ENCODE peak calls at places on chromosomes 3 and 15, in seven cellular contexts. One of them, this sample, is unnamed.

GRCh38 chr3:3196148-3196861 is 16.8 kb upstream of the CRBN start:
- DNase-seq in AG04449: no peak
- DNase-seq in IMR-90: no peak
- DNase-seq in activated CD8-positive, alpha-beta T cell treated with anti-CD3 and anti-CD28 coated beads for 36 hours: peak; percentile 49
- DNase-seq in tibial artery: no peak
- DNase-seq in RWPE2: no peak
- DNase-seq in nephron progenitor cell: peak; percentile 26
- DNase-seq in this sample: no peak

GRCh38 chr3:188746291-188746783 is 425.4 kb upstream of the TPRG1 start:
- DNase-seq in AG04449: no peak
- DNase-seq in IMR-90: peak; percentile 31
- DNase-seq in activated CD8-positive, alpha-beta T cell treated with anti-CD3 and anti-CD28 coated beads for 36 hours: no peak
- DNase-seq in tibial artery: no peak
- DNase-seq in RWPE2: no peak
- DNase-seq in nephron progenitor cell: no peak
- DNase-seq in this sample: no peak

GRCh38 chr15:57505949-57506391 is 85.7 kb upstream of the MYZAP start:
- DNase-seq in AG04449: no peak
- DNase-seq in IMR-90: no peak
- DNase-seq in activated CD8-positive, alpha-beta T cell treated with anti-CD3 and anti-CD28 coated beads for 36 hours: no peak
- DNase-seq in tibial artery: peak; percentile 85
- DNase-seq in RWPE2: peak; percentile 90
- DNase-seq in nephron progenitor cell: no peak
- DNase-seq in this sample: no peak

GRCh38 chr15:68626739-68627138 is 47.9 kb downstream of the CORO2B start:
- DNase-seq in AG04449: no peak
- DNase-seq in IMR-90: peak; percentile 58
- DNase-seq in activated CD8-positive, alpha-beta T cell treated with anti-CD3 and anti-CD28 coated beads for 36 hours: no peak
- DNase-seq in tibial artery: no peak
- DNase-seq in RWPE2: no peak
- DNase-seq in nephron progenitor cell: no peak
- DNase-seq in this sample: no peak

GRCh38 chr3:64031540-64032533 is 8.5 kb upstream of the PSMD6 start:
- DNase-seq in AG04449: no peak
- DNase-seq in IMR-90: no peak
- DNase-seq in activated CD8-positive, alpha-beta T cell treated with anti-CD3 and anti-CD28 coated beads for 36 hours: no peak
- DNase-seq in tibial artery: no peak
- DNase-seq in RWPE2: no peak
- DNase-seq in nephron progenitor cell: no peak
- DNase-seq in this sample: no peak

GRCh38 chr3:184289426-184289938 is 9.6 kb upstream of the PSMD2 start:
- DNase-seq in AG04449: no peak
- DNase-seq in IMR-90: peak; percentile 38
- DNase-seq in activated CD8-positive, alpha-beta T cell treated with anti-CD3 and anti-CD28 coated beads for 36 hours: peak; percentile 80
- DNase-seq in tibial artery: no peak
- DNase-seq in RWPE2: no peak
- DNase-seq in nephron progenitor cell: peak; percentile 69
- DNase-seq in this sample: peak; percentile 86

GRCh38 chr15:69760890-69761568 is 308.4 kb downstream of the RPLP1 start:
- DNase-seq in AG04449: peak; percentile 96
- DNase-seq in IMR-90: peak; percentile 99
- DNase-seq in activated CD8-positive, alpha-beta T cell treated with anti-CD3 and anti-CD28 coated beads for 36 hours: peak; percentile 92
- DNase-seq in tibial artery: peak; percentile 88
- DNase-seq in RWPE2: peak; percentile 94
- DNase-seq in nephron progenitor cell: no peak
- DNase-seq in this sample: peak; percentile 56

GRCh38 chr3:141979050-141979671 is 102.7 kb downstream of the ATP1B3 start:
- DNase-seq in AG04449: peak; percentile 68
- DNase-seq in IMR-90: peak; percentile 85
- DNase-seq in activated CD8-positive, alpha-beta T cell treated with anti-CD3 and anti-CD28 coated beads for 36 hours: no peak
- DNase-seq in tibial artery: no peak
- DNase-seq in RWPE2: no peak
- DNase-seq in nephron progenitor cell: no peak
- DNase-seq in this sample: no peak

GRCh38 chr3:160052385-160053047 is 63.9 kb downstream of the IL12A start:
- DNase-seq in AG04449: no peak
- DNase-seq in IMR-90: peak; percentile 38
- DNase-seq in activated CD8-positive, alpha-beta T cell treated with anti-CD3 and anti-CD28 coated beads for 36 hours: no peak
- DNase-seq in tibial artery: no peak
- DNase-seq in RWPE2: no peak
- DNase-seq in nephron progenitor cell: no peak
- DNase-seq in this sample: no peak

GRCh38 chr3:60594025-60594424 is 657.2 kb downstream of the FHIT start:
- DNase-seq in AG04449: no peak
- DNase-seq in IMR-90: peak; percentile 45
- DNase-seq in activated CD8-positive, alpha-beta T cell treated with anti-CD3 and anti-CD28 coated beads for 36 hours: no peak
- DNase-seq in tibial artery: peak; percentile 87
- DNase-seq in RWPE2: peak; percentile 78
- DNase-seq in nephron progenitor cell: no peak
- DNase-seq in this sample: no peak

GRCh38 chr15:90184786-90185704 is 16.1 kb upstream of the SEMA4B start:
- DNase-seq in AG04449: no peak
- DNase-seq in IMR-90: no peak
- DNase-seq in activated CD8-positive, alpha-beta T cell treated with anti-CD3 and anti-CD28 coated beads for 36 hours: peak; percentile 63
- DNase-seq in tibial artery: peak; percentile 89
- DNase-seq in RWPE2: peak; percentile 87
- DNase-seq in nephron progenitor cell: peak; percentile 84
- DNase-seq in this sample: peak; percentile 88

GRCh38 chr3:125191730-125192129 is 20.8 kb downstream of the SLC12A8 start:
- DNase-seq in AG04449: no peak
- DNase-seq in IMR-90: no peak
- DNase-seq in activated CD8-positive, alpha-beta T cell treated with anti-CD3 and anti-CD28 coated beads for 36 hours: no peak
- DNase-seq in tibial artery: no peak
- DNase-seq in RWPE2: no peak
- DNase-seq in nephron progenitor cell: no peak
- DNase-seq in this sample: no peak

GRCh38 chr15:72200395-72201237 is 3.0 kb upstream of the GRAMD2A start:
- DNase-seq in AG04449: no peak
- DNase-seq in IMR-90: no peak
- DNase-seq in activated CD8-positive, alpha-beta T cell treated with anti-CD3 and anti-CD28 coated beads for 36 hours: no peak
- DNase-seq in tibial artery: no peak
- DNase-seq in RWPE2: no peak
- DNase-seq in nephron progenitor cell: no peak
- DNase-seq in this sample: no peak

GRCh38 chr3:187919990-187920389 is 174.7 kb upstream of the BCL6 start:
- DNase-seq in AG04449: no peak
- DNase-seq in IMR-90: peak; percentile 78
- DNase-seq in activated CD8-positive, alpha-beta T cell treated with anti-CD3 and anti-CD28 coated beads for 36 hours: no peak
- DNase-seq in tibial artery: no peak
- DNase-seq in RWPE2: no peak
- DNase-seq in nephron progenitor cell: no peak
- DNase-seq in this sample: no peak

GRCh38 chr3:72490688-72491430 is 357.4 kb downstream of the SHQ1 start:
- DNase-seq in AG04449: no peak
- DNase-seq in IMR-90: no peak
- DNase-seq in activated CD8-positive, alpha-beta T cell treated with anti-CD3 and anti-CD28 coated beads for 36 hours: no peak
- DNase-seq in tibial artery: no peak
- DNase-seq in RWPE2: no peak
- DNase-seq in nephron progenitor cell: peak; percentile 20
- DNase-seq in this sample: no peak

GRCh38 chr3:65200312-65200711 is 512.5 kb upstream of the ADAMTS9 start:
- DNase-seq in AG04449: no peak
- DNase-seq in IMR-90: no peak
- DNase-seq in activated CD8-positive, alpha-beta T cell treated with anti-CD3 and anti-CD28 coated beads for 36 hours: no peak
- DNase-seq in tibial artery: no peak
- DNase-seq in RWPE2: no peak
- DNase-seq in nephron progenitor cell: no peak
- DNase-seq in this sample: no peak

GRCh38 chr3:176919836-176920760 is 277.2 kb downstream of the TBL1XR1 start:
- DNase-seq in AG04449: peak; percentile 14
- DNase-seq in IMR-90: peak; percentile 94
- DNase-seq in activated CD8-positive, alpha-beta T cell treated with anti-CD3 and anti-CD28 coated beads for 36 hours: no peak
- DNase-seq in tibial artery: no peak
- DNase-seq in RWPE2: no peak
- DNase-seq in nephron progenitor cell: peak; percentile 30
- DNase-seq in this sample: no peak

GRCh38 chr15:47355759-47356158 is 361.5 kb upstream of the SEMA6D start:
- DNase-seq in AG04449: no peak
- DNase-seq in IMR-90: no peak
- DNase-seq in activated CD8-positive, alpha-beta T cell treated with anti-CD3 and anti-CD28 coated beads for 36 hours: no peak
- DNase-seq in tibial artery: no peak
- DNase-seq in RWPE2: no peak
- DNase-seq in nephron progenitor cell: no peak
- DNase-seq in this sample: no peak

GRCh38 chr3:52820741-52821140 is 9.7 kb downstream of the ITIH4 start:
- DNase-seq in AG04449: no peak
- DNase-seq in IMR-90: peak; percentile 6
- DNase-seq in activated CD8-positive, alpha-beta T cell treated with anti-CD3 and anti-CD28 coated beads for 36 hours: peak; percentile 39
- DNase-seq in tibial artery: no peak
- DNase-seq in RWPE2: no peak
- DNase-seq in nephron progenitor cell: peak; percentile 52
- DNase-seq in this sample: peak; percentile 67

GRCh38 chr15:70526221-70526973 is 237.0 kb downstream of the UACA start:
- DNase-seq in AG04449: no peak
- DNase-seq in IMR-90: peak; percentile 31
- DNase-seq in activated CD8-positive, alpha-beta T cell treated with anti-CD3 and anti-CD28 coated beads for 36 hours: peak; percentile 60
- DNase-seq in tibial artery: no peak
- DNase-seq in RWPE2: peak; percentile 96
- DNase-seq in nephron progenitor cell: no peak
- DNase-seq in this sample: peak; percentile 34

GRCh38 chr15:37143351-37143750 is 43.0 kb upstream of the MEIS2 start:
- DNase-seq in AG04449: no peak
- DNase-seq in IMR-90: no peak
- DNase-seq in activated CD8-positive, alpha-beta T cell treated with anti-CD3 and anti-CD28 coated beads for 36 hours: no peak
- DNase-seq in tibial artery: no peak
- DNase-seq in RWPE2: no peak
- DNase-seq in nephron progenitor cell: no peak
- DNase-seq in this sample: no peak

GRCh38 chr15:20356444-20357138 is 185.0 kb downstream of the GOLGA6L6 start:
- DNase-seq in AG04449: no peak
- DNase-seq in IMR-90: no peak
- DNase-seq in activated CD8-positive, alpha-beta T cell treated with anti-CD3 and anti-CD28 coated beads for 36 hours: peak; percentile 83
- DNase-seq in tibial artery: peak; percentile 66
- DNase-seq in RWPE2: peak; percentile 73
- DNase-seq in nephron progenitor cell: no peak
- DNase-seq in this sample: peak; percentile 90

GRCh38 chr3:78322780-78323179 is 1282.9 kb downstream of the ROBO2 start:
- DNase-seq in AG04449: no peak
- DNase-seq in IMR-90: no peak
- DNase-seq in activated CD8-positive, alpha-beta T cell treated with anti-CD3 and anti-CD28 coated beads for 36 hours: no peak
- DNase-seq in tibial artery: no peak
- DNase-seq in RWPE2: no peak
- DNase-seq in nephron progenitor cell: no peak
- DNase-seq in this sample: peak; percentile 9

GRCh38 chr15:53808058-53808703 is 48.7 kb upstream of the WDR72 start:
- DNase-seq in AG04449: no peak
- DNase-seq in IMR-90: no peak
- DNase-seq in activated CD8-positive, alpha-beta T cell treated with anti-CD3 and anti-CD28 coated beads for 36 hours: no peak
- DNase-seq in tibial artery: no peak
- DNase-seq in RWPE2: no peak
- DNase-seq in nephron progenitor cell: no peak
- DNase-seq in this sample: peak; percentile 7

GRCh38 chr15:51325167-51325566 is 13.2 kb downstream of the CYP19A1 start:
- DNase-seq in AG04449: no peak
- DNase-seq in IMR-90: no peak
- DNase-seq in activated CD8-positive, alpha-beta T cell treated with anti-CD3 and anti-CD28 coated beads for 36 hours: no peak
- DNase-seq in tibial artery: peak; percentile 12
- DNase-seq in RWPE2: no peak
- DNase-seq in nephron progenitor cell: no peak
- DNase-seq in this sample: no peak
- TF ChIP-seq CTCF in AG04449: no peak
- TF ChIP-seq CTCF in IMR-90: no peak
- TF ChIP-seq CTCF in activated CD8-positive, alpha-beta T cell treated with anti-CD3 and anti-CD28 coated beads for 36 hours: no peak
- TF ChIP-seq CTCF in tibial artery: no peak
- TF ChIP-seq CTCF in RWPE2: no peak
- TF ChIP-seq CTCF in nephron progenitor cell: no peak
- TF ChIP-seq CTCF in this sample: no peak

GRCh38 chr3:113013593-113013992 is 22.8 kb downstream of the GTPBP8 start:
- DNase-seq in AG04449: no peak
- DNase-seq in IMR-90: no peak
- DNase-seq in activated CD8-positive, alpha-beta T cell treated with anti-CD3 and anti-CD28 coated beads for 36 hours: no peak
- DNase-seq in tibial artery: no peak
- DNase-seq in RWPE2: no peak
- DNase-seq in nephron progenitor cell: no peak
- DNase-seq in this sample: no peak
- TF ChIP-seq CTCF in AG04449: no peak
- TF ChIP-seq CTCF in IMR-90: no peak
- TF ChIP-seq CTCF in activated CD8-positive, alpha-beta T cell treated with anti-CD3 and anti-CD28 coated beads for 36 hours: no peak
- TF ChIP-seq CTCF in tibial artery: no peak
- TF ChIP-seq CTCF in RWPE2: no peak
- TF ChIP-seq CTCF in nephron progenitor cell: no peak
- TF ChIP-seq CTCF in this sample: no peak

DNA sequence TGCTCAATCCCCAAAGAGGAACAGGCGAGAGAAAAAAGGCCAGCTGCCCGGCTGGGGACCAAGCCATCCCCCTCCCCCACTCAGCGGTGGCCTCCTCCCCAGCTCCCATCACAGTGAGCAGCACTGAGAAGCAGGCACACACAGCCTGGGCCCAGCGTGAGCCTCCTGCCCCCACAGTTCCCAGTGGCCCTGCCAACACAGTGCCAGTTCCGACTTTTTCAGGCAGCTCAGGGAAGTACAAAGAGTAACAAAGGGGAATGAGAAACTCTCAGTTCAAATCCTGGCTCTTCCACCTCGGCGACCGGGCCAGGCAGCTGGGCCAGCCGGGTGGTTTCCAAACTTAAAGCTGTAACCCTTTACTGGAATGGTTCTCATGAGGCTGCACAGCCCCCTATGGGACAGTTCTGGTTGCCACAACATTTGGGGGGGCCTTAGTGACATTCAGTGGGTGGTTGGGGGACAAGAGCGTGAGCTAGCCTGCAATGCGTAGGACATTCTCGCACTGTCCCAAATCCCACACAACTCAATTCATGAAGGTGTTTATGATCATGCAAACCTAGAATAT is 18.4 kb downstream of the TNK2 start:
- DNase-seq in AG04449: no peak
- DNase-seq in IMR-90: no peak
- DNase-seq in activated CD8-positive, alpha-beta T cell treated with anti-CD3 and anti-CD28 coated beads for 36 hours: no peak
- DNase-seq in tibial artery: no peak
- DNase-seq in RWPE2: no peak
- DNase-seq in nephron progenitor cell: no peak
- DNase-seq in this sample: no peak
- TF ChIP-seq CTCF in AG04449: no peak
- TF ChIP-seq CTCF in IMR-90: no peak
- TF ChIP-seq CTCF in activated CD8-positive, alpha-beta T cell treated with anti-CD3 and anti-CD28 coated beads for 36 hours: no peak
- TF ChIP-seq CTCF in tibial artery: no peak
- TF ChIP-seq CTCF in RWPE2: no peak
- TF ChIP-seq CTCF in nephron progenitor cell: no peak
- TF ChIP-seq CTCF in this sample: no peak

DNA sequence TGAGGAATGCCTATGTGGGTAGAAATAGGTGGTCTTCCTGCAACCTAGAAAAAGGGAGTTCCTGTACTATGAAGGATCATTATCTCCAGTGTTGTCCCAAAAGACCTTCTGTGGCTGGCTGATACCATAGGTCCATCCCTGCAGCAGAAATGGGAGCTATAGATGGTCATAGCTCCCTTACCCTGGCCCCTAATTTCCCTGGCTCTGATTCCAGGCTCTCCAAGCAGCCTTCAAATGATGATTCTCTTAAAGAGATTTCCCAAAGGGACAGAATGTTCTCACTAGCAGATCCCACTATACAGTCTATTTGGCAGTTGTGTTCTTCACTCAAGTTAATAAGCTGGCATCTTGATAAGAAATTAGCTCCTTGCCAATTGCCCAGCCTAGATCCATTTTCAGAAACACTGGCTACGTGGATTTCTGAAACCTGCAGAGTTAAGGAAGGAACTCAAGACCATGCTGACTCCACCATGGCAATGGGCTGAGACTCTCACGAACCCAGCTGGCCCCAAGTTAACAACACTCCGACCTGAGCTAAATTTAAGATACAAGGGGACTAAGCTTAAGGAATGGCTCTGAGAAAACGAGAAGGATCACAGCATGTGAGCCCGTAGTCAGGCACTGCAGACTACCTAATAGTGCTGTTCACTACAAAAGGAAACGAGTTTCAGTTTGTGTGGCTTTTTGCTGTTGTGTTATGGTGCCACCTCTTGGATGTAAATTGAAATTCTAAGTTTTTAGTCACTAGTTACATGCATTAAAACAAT is 11.4 kb downstream of the C15orf40 start:
- DNase-seq in AG04449: no peak
- DNase-seq in IMR-90: peak; percentile 69
- DNase-seq in activated CD8-positive, alpha-beta T cell treated with anti-CD3 and anti-CD28 coated beads for 36 hours: peak; percentile 38
- DNase-seq in tibial artery: no peak
- DNase-seq in RWPE2: no peak
- DNase-seq in nephron progenitor cell: no peak
- DNase-seq in this sample: peak; percentile 77
- TF ChIP-seq CTCF in AG04449: peak; percentile 25
- TF ChIP-seq CTCF in IMR-90: peak; percentile 66
- TF ChIP-seq CTCF in activated CD8-positive, alpha-beta T cell treated with anti-CD3 and anti-CD28 coated beads for 36 hours: peak; percentile 77
- TF ChIP-seq CTCF in tibial artery: no peak
- TF ChIP-seq CTCF in RWPE2: peak; percentile 97
- TF ChIP-seq CTCF in nephron progenitor cell: peak; percentile 43
- TF ChIP-seq CTCF in this sample: peak; percentile 51